ENCODE peak calls at places on chromosome 1, in four cellular contexts. V is lung, R is right cardiac atrium, D is right lobe of liver. P is an unnamed sample.
A peak's percentile ranks its signal among the peaks of the same experiment; 100 is the strongest.

GRCh38 chr1:15740833-15741182 is 1.5 kb upstream of the TMEM82 start:
- DNase-seq in V (no peak), R (no peak), D (no peak), P (no peak)

GRCh38 chr1:9529190-9529589 is 10.1 kb upstream of the SLC25A33 start:
- DNase-seq in V (no peak), R (no peak), D (no peak), P (no peak)

GRCh38 chr1:206962269-206962668 is 8.0 kb downstream of the FCAMR start:
- DNase-seq in V (no peak), R (no peak), D (no peak), P (no peak)

GRCh38 chr1:235402457-235403200 is 35.4 kb downstream of the TBCE start:
- DNase-seq in V (no peak), R (no peak), D (peak; percentile 6), P (no peak)

GRCh38 chr1:153190373-153190772 is 12.9 kb upstream of the LELP1 start:
- DNase-seq in V (no peak), R (no peak), D (no peak), P (no peak)

GRCh38 chr1:45535988-45536766 is 14.4 kb upstream of the AKR1A1 start:
- DNase-seq in V (no peak), R (no peak), D (no peak), P (no peak)

GRCh38 chr1:84959294-84959693 is 37.6 kb downstream of the MCOLN2 start:
- DNase-seq in V (no peak), R (no peak), D (no peak), P (no peak)

GRCh38 chr1:206921772-206922265 is at the start of gene FCMR:
- DNase-seq in V (peak; percentile 58), R (no peak), D (no peak), P (no peak)

GRCh38 chr1:201359031-201359872 is 18.2 kb downstream of the TNNT2 start:
- DNase-seq in V (no peak), R (no peak), D (no peak), P (no peak)

GRCh38 chr1:211589782-211590721 is 11.1 kb upstream of the SLC30A1 start:
- DNase-seq in V (peak; percentile 81), R (peak; percentile 70), D (peak; percentile 60), P (no peak)

GRCh38 chr1:29050141-29050540 is 73.6 kb downstream of the TMEM200B start:
- DNase-seq in V (no peak), R (no peak), D (no peak), P (no peak)

GRCh38 chr1:95012389-95012788 is 60.4 kb downstream of the ALG14 start:
- DNase-seq in V (no peak), R (no peak), D (no peak), P (no peak)

GRCh38 chr1:64004451-64004850 is 199.0 kb upstream of the UBE2U start:
- DNase-seq in V (no peak), R (no peak), D (no peak), P (no peak)

GRCh38 chr1:155044812-155045690 is 6.1 kb upstream of the ADAM15 start:
- DNase-seq in V (peak; percentile 87), R (peak; percentile 83), D (peak; percentile 89), P (peak; percentile 72)

GRCh38 chr1:116907351-116907750 is 2.4 kb upstream of the PTGFRN start:
- DNase-seq in V (no peak), R (no peak), D (no peak), P (no peak)

GRCh38 chr1:202579806-202580205 is 130.4 kb downstream of the SYT2 start:
- DNase-seq in V (no peak), R (no peak), D (no peak), P (no peak)

GRCh38 chr1:18307329-18307898 is 173.3 kb upstream of the KLHDC7A start:
- DNase-seq in V (no peak), R (no peak), D (no peak), P (no peak)

GRCh38 chr1:54584575-54584974 is 36.5 kb downstream of the ACOT11 start:
- DNase-seq in V (no peak), R (no peak), D (no peak), P (no peak)

GRCh38 chr1:173479649-173480048 is 2.5 kb downstream of the PRDX6 start:
- DNase-seq in V (no peak), R (no peak), D (no peak), P (no peak)

GRCh38 chr1:172826096-172826741 is 167.3 kb downstream of the FASLG start:
- DNase-seq in V (no peak), R (peak; percentile 16), D (no peak), P (no peak)

GRCh38 chr1:108817811-108818210 is 39.1 kb downstream of the AKNAD1 start:
- DNase-seq in V (no peak), R (no peak), D (no peak), P (no peak)

GRCh38 chr1:232568331-232568852 is 61.5 kb downstream of the SIPA1L2 start:
- DNase-seq in V (no peak), R (no peak), D (no peak), P (no peak)

GRCh38 chr1:166908942-166909341 is 32.9 kb upstream of the TADA1 start:
- DNase-seq in V (no peak), R (no peak), D (no peak), P (no peak)

DNA sequence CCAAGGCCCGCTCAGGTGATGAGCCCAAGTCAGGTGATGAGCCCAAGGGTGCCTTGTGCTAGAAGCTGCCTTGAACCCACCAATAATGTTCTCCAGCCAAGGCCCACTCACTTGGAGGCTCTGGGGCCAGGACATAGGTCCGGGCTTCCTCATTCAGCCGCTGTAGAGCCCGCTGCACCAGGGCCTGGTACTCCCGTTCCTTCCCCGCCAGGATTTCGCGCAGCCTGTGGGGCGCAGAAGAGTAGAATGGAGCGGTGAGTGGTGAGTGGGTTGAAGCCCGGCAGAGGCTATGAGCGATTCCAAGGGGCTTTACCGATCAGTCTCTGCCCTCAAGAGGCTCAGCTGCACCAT is 10.5 kb downstream of the MAP3K6 start:
- DNase-seq in V (no peak), R (no peak), D (no peak), P (no peak)
- H3K27ac ChIP-seq in V (no peak overlapping the region), R (no peak overlapping the region), D (no peak overlapping the region), P (no peak overlapping the region)

DNA sequence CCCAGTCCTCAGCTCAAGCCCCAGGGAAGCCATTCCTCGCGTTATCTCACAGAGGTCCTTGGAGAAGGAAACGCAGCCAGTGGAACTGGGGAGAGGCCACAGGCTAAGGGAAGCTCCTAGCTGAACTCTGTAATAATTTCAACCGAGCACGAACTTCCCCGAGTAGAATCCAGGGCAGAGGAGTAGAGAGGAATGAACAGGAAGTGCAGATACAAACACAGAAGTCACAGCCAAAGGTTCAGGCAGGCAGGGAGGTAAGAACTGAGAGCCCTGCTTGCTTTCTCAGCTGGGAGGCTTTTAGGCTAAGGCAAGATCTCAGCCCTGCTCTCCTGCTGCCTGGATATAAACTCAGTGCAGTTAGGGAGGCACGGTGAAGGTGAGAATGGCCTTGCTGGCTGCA is 23.7 kb downstream of the WARS2 start:
- DNase-seq in V (no peak), R (no peak), D (no peak), P (no peak)
- H3K27ac ChIP-seq in V (no peak overlapping the region), R (no peak overlapping the region), D (no peak overlapping the region), P (no peak overlapping the region)

GRCh38 chr1:24726741-24727140 is 18.5 kb upstream of the CLIC4 start:
- DNase-seq in V (no peak), R (no peak), D (no peak), P (no peak)
- H3K27ac ChIP-seq in V (no peak overlapping the region), R (no peak overlapping the region), D (no peak overlapping the region), P (no peak overlapping the region)

GRCh38 chr1:67607699-67608098 is 77.3 kb upstream of the GADD45A start:
- DNase-seq in V (no peak), R (no peak), D (no peak), P (no peak)

GRCh38 chr1:67601955-67602354 is 83.0 kb upstream of the GADD45A start:
- DNase-seq in V (no peak), R (no peak), D (no peak), P (no peak)

GRCh38 chr1:67605209-67605780 is 79.7 kb upstream of the GADD45A start:
- DNase-seq in V (no peak), R (no peak), D (no peak), P (no peak)

GRCh38 chr1:67607286-67607685 is 77.7 kb upstream of the GADD45A start:
- DNase-seq in V (no peak), R (no peak), D (no peak), P (no peak)

GRCh38 chr1:67604778-67605177 is 80.2 kb upstream of the GADD45A start:
- DNase-seq in V (no peak), R (no peak), D (no peak), P (no peak)
- H3K27ac ChIP-seq in V (no peak overlapping the region), R (no peak overlapping the region), D (no peak overlapping the region), P (no peak overlapping the region)

DNA sequence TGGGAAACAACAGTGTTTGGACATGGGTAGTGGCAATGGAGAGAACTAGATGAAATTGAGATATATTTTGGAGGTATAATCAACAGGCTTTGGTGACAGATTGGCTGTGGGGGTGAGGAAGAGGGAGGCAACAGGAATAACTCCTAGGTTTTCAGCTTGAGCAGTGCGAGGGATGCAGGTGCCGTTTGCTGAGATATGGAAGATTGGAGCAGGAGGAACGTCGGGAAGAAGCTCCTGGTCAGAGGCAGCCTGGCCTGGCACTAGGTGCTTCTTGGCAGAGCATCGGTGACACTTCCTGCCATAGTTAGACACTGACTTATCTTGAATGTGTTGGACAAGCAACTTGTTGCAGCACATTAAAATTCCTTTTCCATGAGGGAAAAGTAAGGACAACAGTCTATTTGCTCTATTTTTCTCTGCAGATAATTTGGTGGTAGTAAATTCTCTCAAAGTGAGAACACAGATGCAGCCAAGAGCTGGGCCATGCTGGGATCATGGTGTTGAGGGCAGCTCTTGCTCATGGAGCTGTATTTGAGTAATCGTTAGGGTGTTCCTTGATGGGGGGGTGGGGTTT is 21.5 kb upstream of the MYSM1 start:
- DNase-seq in V (no peak), R (no peak), D (no peak), P (no peak)
- H3K27ac ChIP-seq in V (no peak overlapping the region), R (peak overlapping the region; percentile 26), D (no peak overlapping the region), P (no peak overlapping the region)

GRCh38 chr1:19517017-19517416 is 31.7 kb upstream of the CAPZB start:
- DNase-seq in V (no peak), R (no peak), D (no peak), P (no peak)

GRCh38 chr1:19512545-19512944 is 27.2 kb upstream of the CAPZB start:
- DNase-seq in V (no peak), R (no peak), D (no peak), P (no peak)

GRCh38 chr1:19511117-19511516 is 25.8 kb upstream of the CAPZB start:
- DNase-seq in V (no peak), R (no peak), D (no peak), P (no peak)

GRCh38 chr1:19514391-19514831 is 29.1 kb upstream of the CAPZB start:
- DNase-seq in V (no peak), R (peak; percentile 30), D (no peak), P (no peak)
- H3K27ac ChIP-seq in V (no peak overlapping the region), R (peak overlapping the region; percentile 71), D (no peak overlapping the region), P (no peak overlapping the region)

P was measured in caudate nucleus.